ENCODE peak calls at places on chromosomes 11 and 22, in four cellular contexts. L is activated CD8-positive, alpha-beta memory T cell treated with anti-CD3 and anti-CD28 coated beads for 24 hours; O is AG09319; Y is ELR. J is an unnamed sample.

GRCh38 chr11:1767399-1768140 is 3.8 kb upstream of the CTSD start:
- DNase-seq in Y (no peak), O (no peak), L (no peak), J (no peak)

GRCh38 chr22:40818192-40818746 is 877 bp downstream of the SLC25A17 start:
- DNase-seq in L (no peak), O (no peak), Y (no peak), J (no peak)

GRCh38 chr11:40514124-40514523 is 945.3 kb downstream of the LRRC4C start:
- DNase-seq in Y (peak), L (no peak), O (no peak), J (no peak)

GRCh38 chr11:12127206-12127898 is 17.0 kb downstream of the MICAL2 start:
- DNase-seq in L (no peak), O (no peak), Y (no peak), J (no peak)

GRCh38 chr22:39475902-39476301 is 19.1 kb downstream of the MGAT3 start:
- DNase-seq in O (no peak), Y (no peak), L (no peak), J (no peak)

GRCh38 chr11:110711448-110711775 is 825 bp downstream of the ARHGAP20 start:
- DNase-seq in O (no peak), L (no peak), Y (no peak), J (no peak)

GRCh38 chr11:2265854-2266585 is 4.4 kb downstream of the ASCL2 start:
- DNase-seq in L (peak), Y (no peak), O (no peak), J (peak)

GRCh38 chr11:30143098-30143705 is 87.6 kb upstream of the FSHB start:
- DNase-seq in Y (peak), L (no peak), O (no peak), J (no peak)

GRCh38 chr11:61339490-61339878 is 6.5 kb downstream of the TKFC start:
- DNase-seq in O (no peak), Y (no peak), L (no peak), J (no peak)

GRCh38 chr11:116513894-116514293 is 258.9 kb downstream of the BUD13 start:
- DNase-seq in L (peak), O (no peak), Y (peak), J (peak)

GRCh38 chr11:126328001-126328390 is 24.1 kb downstream of the DCPS start:
- DNase-seq in Y (no peak), O (no peak), L (no peak), J (no peak)

GRCh38 chr22:39617342-39617741 is 46.8 kb downstream of the CACNA1I start:
- DNase-seq in O (no peak), L (no peak), Y (no peak), J (no peak)

GRCh38 chr11:116698080-116698479 is 74.7 kb downstream of the BUD13 start:
- DNase-seq in Y (no peak), O (no peak), L (peak), J (peak)

GRCh38 chr11:116558504-116559252 is 214.1 kb downstream of the BUD13 start:
- DNase-seq in L (no peak), O (no peak), Y (peak), J (no peak)

GRCh38 chr22:47329727-47330653 is 567.5 kb downstream of the TBC1D22A start:
- DNase-seq in L (no peak), Y (no peak), O (no peak), J (no peak)

GRCh38 chr11:64010783-64011182 is 24.5 kb downstream of the OTUB1 start:
- DNase-seq in O (no peak), Y (no peak), L (no peak), J (no peak)

GRCh38 chr11:74002832-74003231 is 6.1 kb downstream of the UCP3 start:
- DNase-seq in Y (no peak), L (peak), O (no peak), J (no peak)

GRCh38 chr22:17953147-17953546 is 71.2 kb downstream of the MICAL3 start:
- DNase-seq in O (no peak), Y (no peak), L (no peak), J (no peak)

GRCh38 chr11:18705651-18706281 is 7.2 kb downstream of the TMEM86A start:
- DNase-seq in Y (no peak), L (peak), O (no peak), J (no peak)

J was measured in type B pancreatic cell.